ENCODE peak calls at places on chromosomes 12 and 14, in five cellular contexts. M is GM19239, V is endothelial cell, P is NCI-H510A, L is frontal cortex. U is an unnamed sample.

GRCh38 chr12:49684310-49684854 is 22.8 kb downstream of the FMNL3 start:
- DNase-seq in M (no peak), V (no peak), P (no peak), L (no peak), U (no peak)

GRCh38 chr12:88309546-88309945 is 167.4 kb downstream of the TMTC3 start:
- DNase-seq in M (no peak), V (no peak), P (no peak), L (no peak), U (no peak)

GRCh38 chr14:89247457-89248122 is 169.4 kb downstream of the FOXN3 start:
- DNase-seq in M (no peak), V (no peak), P (peak), L (no peak), U (no peak)

GRCh38 chr14:67533754-67534085 is 630 bp downstream of the PLEKHH1 start:
- DNase-seq in M (no peak), V (no peak), P (no peak), L (no peak), U (peak)

GRCh38 chr12:121427556-121428055 is 27.7 kb downstream of the RNF34 start:
- DNase-seq in M (no peak), V (no peak), P (no peak), L (no peak), U (no peak)

GRCh38 chr14:82657186-82657675 is 1123.6 kb upstream of the SEL1L start:
- DNase-seq in M (no peak), V (no peak), P (no peak), L (no peak), U (no peak)

GRCh38 chr14:106838991-106839769 is 1312.8 kb downstream of the TMEM121 start:
- DNase-seq in M (no peak), V (no peak), P (no peak), L (no peak), U (no peak)

GRCh38 chr14:22786685-22787084 is 20.2 kb downstream of the OXA1L start:
- DNase-seq in M (no peak), V (no peak), P (no peak), L (no peak), U (no peak)

GRCh38 chr12:51591020-51591901 is at the start of gene SCN8A:
- DNase-seq in M (no peak), V (peak), P (peak), L (peak), U (peak)

GRCh38 chr12:84757978-84758377 is 154.6 kb downstream of the SLC6A15 start:
- DNase-seq in M (no peak), V (no peak), P (no peak), L (no peak), U (no peak)

U was measured in neural crest cell.